ENCODE peak calls at places on chromosomes 13 and 19, in ten cellular contexts. M, Q, C, V, R, X, S, D, L and W are unnamed samples.

GRCh38 chr19:35710784-35711723 is 6.7 kb downstream of the ZBTB32 start:
- DNase-seq in C (no peak), X (no peak), V (no peak), M (peak), S (no peak), R (no peak), D (no peak), Q (no peak), L (no peak), W (no peak)

GRCh38 chr13:100440756-100441421 is 147.7 kb downstream of the GGACT start:
- DNase-seq in R (no peak), X (no peak), V (no peak), D (no peak), S (no peak), L (no peak), Q (no peak), M (no peak), C (no peak), W (no peak)

GRCh38 chr19:11767633-11768133 is 883 bp downstream of the ZNF441 start:
- DNase-seq in D (peak), S (peak), C (no peak), X (peak), L (peak), Q (no peak), R (peak), M (no peak), V (no peak), W (peak)

GRCh38 chr13:35987572-35988513 is 143.3 kb downstream of the DCLK1 start:
- DNase-seq in L (peak), C (no peak), V (no peak), M (no peak), S (no peak), D (no peak), R (no peak), Q (no peak), X (no peak), W (no peak)

GRCh38 chr13:89568746-89569145 is 1778.7 kb upstream of the MIR17HG start:
- DNase-seq in D (no peak), R (no peak), C (no peak), X (no peak), S (no peak), L (no peak), M (no peak), V (no peak), Q (no peak), W (no peak)

GRCh38 chr19:32173836-32174235 is 171.6 kb upstream of the ZNF507 start:
- DNase-seq in D (no peak), Q (no peak), M (no peak), R (no peak), L (peak), S (no peak), V (no peak), X (no peak), C (no peak), W (no peak)

GRCh38 chr19:2123682-2124387 is 27.1 kb downstream of the IZUMO4 start:
- DNase-seq in V (no peak), M (no peak), Q (no peak), L (peak), R (no peak), C (no peak), D (no peak), X (peak), S (no peak), W (no peak)

GRCh38 chr19:5934779-5935472 is 20.9 kb downstream of the CAPS start:
- DNase-seq in M (no peak), Q (no peak), R (no peak), S (peak), C (peak), X (no peak), V (no peak), L (no peak), D (no peak), W (no peak)

GRCh38 chr13:53060840-53061485 is 32.4 kb downstream of the OLFM4 start:
- DNase-seq in R (no peak), M (no peak), C (no peak), S (no peak), V (no peak), D (no peak), L (no peak), X (no peak), Q (no peak), W (no peak)

GRCh38 chr13:21297452-21297851 is 121.0 kb downstream of the MRPL57 start:
- DNase-seq in C (no peak), M (no peak), S (no peak), L (no peak), Q (no peak), D (no peak), R (no peak), X (no peak), V (no peak), W (no peak)

GRCh38 chr13:91719033-91719432 is 320.6 kb downstream of the GPC5 start:
- DNase-seq in R (no peak), Q (no peak), S (no peak), D (no peak), V (no peak), X (no peak), M (no peak), L (no peak), C (no peak), W (no peak)

GRCh38 chr13:52737900-52738299 is 1.7 kb downstream of the CNMD start:
- DNase-seq in L (no peak), M (no peak), D (no peak), X (no peak), Q (no peak), S (no peak), C (no peak), R (no peak), V (no peak), W (no peak)

GRCh38 chr13:42740753-42741152 is 40.6 kb upstream of the FAM216B start:
- DNase-seq in D (no peak), Q (no peak), R (no peak), C (no peak), S (peak), M (no peak), L (no peak), X (peak), V (peak), W (no peak)

GRCh38 chr19:1163934-1164683 is 10.0 kb downstream of the SBNO2 start:
- DNase-seq in S (no peak), R (no peak), Q (no peak), M (no peak), D (no peak), L (no peak), X (peak), V (no peak), C (no peak), W (no peak)

GRCh38 chr13:105774739-105775460 is 760.6 kb downstream of the EFNB2 start:
- DNase-seq in D (no peak), M (no peak), Q (no peak), V (peak), X (no peak), S (no peak), L (no peak), C (no peak), R (no peak), W (no peak)

GRCh38 chr13:33144358-33144784 is 128.1 kb downstream of the KL start:
- DNase-seq in S (no peak), V (no peak), M (no peak), R (no peak), Q (no peak), C (no peak), D (no peak), X (no peak), L (no peak), W (no peak)

GRCh38 chr19:2345076-2345475 is 15.0 kb upstream of the TMPRSS9 start:
- DNase-seq in L (no peak), S (no peak), M (no peak), C (no peak), X (no peak), D (no peak), R (no peak), V (no peak), Q (no peak), W (no peak)

GRCh38 chr13:79722885-79723445 is 242.0 kb downstream of the NDFIP2 start:
- DNase-seq in L (no peak), S (no peak), D (no peak), X (no peak), Q (no peak), V (no peak), M (no peak), C (no peak), R (no peak), W (no peak)

GRCh38 chr13:48542581-48543341 is 9.9 kb upstream of the RCBTB2 start:
- DNase-seq in V (no peak), D (peak), L (peak), S (peak), Q (no peak), R (no peak), C (no peak), X (peak), M (no peak), W (peak)

GRCh38 chr13:99922631-99923404 is 48.7 kb downstream of the ZIC5 start:
- DNase-seq in D (no peak), S (no peak), L (no peak), V (no peak), X (no peak), R (no peak), C (no peak), Q (no peak), M (no peak), W (no peak)

GRCh38 chr13:31982540-31982939 is 49.0 kb upstream of the FRY start:
- DNase-seq in D (peak), L (no peak), V (peak), M (no peak), R (no peak), Q (no peak), X (peak), C (peak), S (peak), W (peak)

GRCh38 chr13:27965343-27965739 is 3.8 kb downstream of the CDX2 start:
- DNase-seq in V (no peak), R (no peak), S (no peak), M (no peak), Q (no peak), C (no peak), D (no peak), X (no peak), L (no peak), W (no peak)

GRCh38 chr19:2615782-2616181 is 86.7 kb downstream of the GNG7 start:
- DNase-seq in S (peak), C (no peak), D (no peak), V (no peak), M (no peak), R (no peak), Q (no peak), L (no peak), X (peak), W (no peak)

GRCh38 chr13:107205318-107206112 is 637.6 kb upstream of the ARGLU1 start:
- DNase-seq in D (peak), C (no peak), M (peak), S (peak), R (peak), V (no peak), Q (peak), L (peak), X (peak), W (no peak)

GRCh38 chr19:7904074-7905020 is 670 bp downstream of the MAP2K7 start:
- DNase-seq in L (no peak), M (peak), D (peak), X (peak), S (no peak), Q (peak), V (no peak), R (peak), C (no peak), W (no peak)

GRCh38 chr13:26558074-26558805 is 757 bp downstream of the WASF3 start:
- DNase-seq in D (no peak), V (no peak), Q (no peak), C (no peak), S (peak), M (no peak), R (no peak), X (no peak), L (peak), W (no peak)

GRCh38 chr13:78478183-78478582 is 125.2 kb downstream of the POU4F1 start:
- DNase-seq in M (no peak), S (no peak), D (no peak), C (no peak), R (no peak), L (no peak), V (no peak), X (no peak), Q (no peak), W (no peak)

GRCh38 chr19:38917921-38918491 is 6.0 kb upstream of the CCER2 start:
- DNase-seq in X (no peak), L (no peak), C (no peak), D (peak), Q (no peak), S (no peak), V (no peak), M (no peak), R (no peak), W (no peak)

GRCh38 chr19:35266904-35267817 is 1.6 kb upstream of the USF2 start:
- DNase-seq in S (peak), M (peak), R (peak), V (no peak), X (peak), D (peak), C (no peak), Q (peak), L (peak), W (no peak)

GRCh38 chr19:1027020-1027952 is 878 bp downstream of the CNN2 start:
- DNase-seq in S (peak), X (peak), C (no peak), Q (peak), M (no peak), D (no peak), V (no peak), R (no peak), L (no peak), W (no peak)

GRCh38 chr19:38712161-38712748 is 32.0 kb downstream of the CAPN12 start:
- DNase-seq in C (no peak), R (no peak), Q (no peak), V (no peak), X (no peak), L (no peak), M (no peak), S (no peak), D (no peak), W (no peak)

GRCh38 chr13:98975822-98976261 is 2.0 kb downstream of the DOCK9 start:
- DNase-seq in X (no peak), V (no peak), S (no peak), Q (no peak), D (no peak), R (no peak), L (no peak), C (no peak), M (no peak), W (no peak)

GRCh38 chr13:32993109-32993508 is 23.1 kb upstream of the KL start:
- DNase-seq in C (no peak), L (no peak), V (no peak), S (no peak), X (no peak), Q (no peak), D (no peak), M (no peak), R (no peak), W (no peak)

GRCh38 chr13:44920013-44920412 is 69.3 kb downstream of the NUFIP1 start:
- DNase-seq in R (no peak), M (no peak), X (no peak), C (no peak), S (no peak), L (no peak), Q (no peak), D (no peak), V (peak), W (no peak)

GRCh38 chr13:44918323-44919102 is 70.8 kb downstream of the NUFIP1 start:
- DNase-seq in Q (peak), R (peak), M (peak), V (peak), L (peak), S (peak), D (peak), C (peak), X (peak), W (peak)

GRCh38 chr13:44917589-44918322 is 71.5 kb downstream of the NUFIP1 start:
- DNase-seq in D (peak), C (peak), V (peak), X (peak), S (peak), R (peak), M (peak), Q (peak), L (peak), W (peak)

GRCh38 chr13:44921478-44921877 is 67.8 kb downstream of the NUFIP1 start:
- DNase-seq in M (no peak), S (no peak), V (no peak), L (no peak), C (no peak), R (no peak), X (no peak), Q (no peak), D (no peak), W (no peak)

GRCh38 chr13:44919103-44919804 is 70.0 kb downstream of the NUFIP1 start:
- DNase-seq in R (no peak), S (no peak), M (no peak), C (no peak), D (no peak), X (peak), Q (no peak), V (no peak), L (no peak), W (no peak)
- H3K4me3 ChIP-seq in R (peak), S (peak), M (peak), C (peak), D (peak), X (no peak), Q (peak), V (peak), L (peak), W (no peak)

DNA sequence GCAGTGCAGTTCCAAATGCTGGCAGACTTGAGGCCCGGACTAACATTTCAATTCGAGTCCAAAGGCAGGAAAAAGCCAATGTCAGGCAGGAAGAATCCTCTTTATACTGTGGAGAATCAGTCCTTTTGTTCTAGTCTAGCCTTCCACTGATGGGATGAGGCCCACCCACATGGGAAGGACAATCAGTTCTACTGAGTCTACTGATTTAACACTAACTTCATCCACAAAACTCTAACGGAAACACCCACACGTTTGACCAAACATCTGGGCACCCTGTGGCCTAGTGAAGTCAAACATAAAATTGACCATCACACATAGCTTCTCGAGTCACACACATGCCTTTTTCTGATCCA is 100.3 kb downstream of the UBL3 start:
- DNase-seq in X (no peak), R (no peak), C (no peak), D (no peak), Q (no peak), V (no peak), L (no peak), S (no peak), M (no peak), W (no peak)
- H3K4me3 ChIP-seq in X (no peak), R (no peak), C (no peak), D (no peak), Q (no peak), V (no peak), L (no peak), S (no peak), M (no peak), W (no peak)

GRCh38 chr13:50526771-50527567 is 316.5 kb downstream of the DLEU7 start:
- DNase-seq in V (no peak), Q (no peak), X (no peak), M (no peak), L (no peak), R (no peak), D (peak), S (no peak), C (no peak), W (no peak)

GRCh38 chr13:50527612-50528509 is 315.6 kb downstream of the DLEU7 start:
- DNase-seq in D (no peak), C (no peak), X (no peak), Q (no peak), M (no peak), S (no peak), L (no peak), R (no peak), V (no peak), W (no peak)

GRCh38 chr13:50531917-50532899 is 311.3 kb downstream of the DLEU7 start:
- DNase-seq in X (no peak), D (no peak), M (no peak), Q (peak), R (no peak), C (no peak), V (peak), S (no peak), L (no peak), W (no peak)

GRCh38 chr13:50524540-50524939 is 319.0 kb downstream of the DLEU7 start:
- DNase-seq in V (no peak), R (no peak), D (no peak), C (no peak), L (no peak), Q (no peak), S (no peak), X (no peak), M (no peak), W (no peak)

GRCh38 chr13:50529154-50529882 is 314.2 kb downstream of the DLEU7 start:
- DNase-seq in Q (no peak), R (no peak), M (no peak), V (peak), L (no peak), S (peak), D (peak), X (peak), C (peak), W (peak)
- H3K4me3 ChIP-seq in Q (no peak), R (no peak), M (no peak), V (peak), L (no peak), S (peak), D (peak), X (no peak), C (peak), W (peak)

GRCh38 chr19:55044286-55044685 is 6.2 kb upstream of the GP6 start:
- DNase-seq in X (no peak), C (no peak), V (no peak), Q (no peak), R (no peak), D (no peak), L (no peak), M (no peak), S (no peak), W (no peak)
- H3K4me3 ChIP-seq in X (no peak), C (no peak), V (no peak), Q (no peak), R (no peak), D (no peak), L (no peak), M (no peak), S (no peak), W (no peak)

GRCh38 chr19:46040952-46041500 is at the start of gene IGFL4:
- DNase-seq in M (no peak), D (no peak), Q (no peak), R (no peak), C (no peak), L (no peak), V (no peak), S (no peak), X (no peak), W (no peak)

GRCh38 chr19:46040125-46040524 is 677 bp downstream of the IGFL4 start:
- DNase-seq in V (no peak), Q (no peak), M (no peak), D (no peak), S (no peak), X (no peak), R (no peak), L (no peak), C (no peak), W (no peak)

GRCh38 chr19:46036745-46037126 is 4.1 kb downstream of the IGFL4 start:
- DNase-seq in C (no peak), X (no peak), S (no peak), V (no peak), L (no peak), R (no peak), D (no peak), M (no peak), Q (no peak), W (no peak)

GRCh38 chr19:46043519-46043918 is 2.7 kb upstream of the IGFL4 start:
- DNase-seq in Q (no peak), X (no peak), M (no peak), V (no peak), D (no peak), C (no peak), R (no peak), L (no peak), S (no peak), W (no peak)

GRCh38 chr19:46042252-46042883 is 1.6 kb upstream of the IGFL4 start:
- DNase-seq in X (no peak), V (no peak), D (no peak), M (no peak), Q (no peak), R (no peak), S (no peak), L (no peak), C (no peak), W (no peak)
- H3K4me3 ChIP-seq in X (no peak), V (no peak), D (no peak), M (no peak), Q (no peak), R (no peak), S (no peak), L (no peak), C (no peak), W (no peak)

DNA sequence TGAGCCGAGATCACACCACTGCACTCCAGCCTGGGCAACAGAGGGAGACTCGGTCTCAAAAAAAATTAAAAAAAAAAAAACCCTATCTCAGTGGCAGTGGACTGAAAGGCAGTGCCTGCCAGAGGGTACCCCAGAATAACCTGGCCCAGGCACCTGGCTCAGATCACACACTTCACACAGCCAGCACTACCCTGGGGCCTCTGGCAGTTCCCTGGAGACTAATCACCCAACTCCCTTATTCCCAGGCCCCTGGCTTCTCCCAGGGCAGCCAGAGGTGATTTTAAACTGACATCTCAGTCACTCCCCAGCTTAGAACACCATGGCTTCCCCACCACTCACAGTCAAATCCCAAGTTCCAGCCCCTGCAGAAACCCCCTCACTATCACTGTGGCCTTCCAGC is 3.5 kb upstream of the SLC27A5 start:
- DNase-seq in S (no peak), R (no peak), M (no peak), V (no peak), D (no peak), X (no peak), L (no peak), Q (no peak), C (no peak), W (no peak)
- H3K4me3 ChIP-seq in S (no peak), R (no peak), M (no peak), V (peak), D (no peak), X (no peak), L (no peak), Q (no peak), C (no peak), W (no peak)